ENCODE peak calls at places on chromosomes 6 and 20, in four cellular contexts. U is IMR-90, E is K562, P is GM12878. X is an unnamed sample.

GRCh38 chr6:17417817-17418216 is 24.4 kb downstream of the CAP2 start:
- DNase-seq in U (peak), E (no peak), P (no peak), X (peak)

GRCh38 chr20:5570442-5570841 is 179.8 kb upstream of the SHLD1 start:
- DNase-seq in U (no peak), E (no peak), P (no peak), X (no peak)

GRCh38 chr6:33073431-33073871 is at the start of gene HLA-DPA1:
- DNase-seq in U (peak), E (peak), P (peak), X (peak)

GRCh38 chr20:38113401-38114325 is 51.4 kb downstream of the TGM2 start:
- DNase-seq in U (no peak), E (peak), P (no peak), X (peak)

GRCh38 chr6:125201961-125202729 is 48.6 kb downstream of the TPD52L1 start:
- DNase-seq in U (peak), E (peak), P (no peak), X (peak)

GRCh38 chr6:46655803-46656202 is 3.0 kb downstream of the SLC25A27 start:
- DNase-seq in U (no peak), E (peak), P (no peak), X (peak)

GRCh38 chr6:159168536-159169192 is 536 bp upstream of the FNDC1 start:
- DNase-seq in U (peak), E (peak), P (no peak), X (peak)

GRCh38 chr6:40563111-40563510 is 24.1 kb downstream of the LRFN2 start:
- DNase-seq in U (no peak), E (no peak), P (no peak), X (no peak)

GRCh38 chr20:2130062-2130591 is 28.5 kb downstream of the STK35 start:
- DNase-seq in U (no peak), E (peak), P (no peak), X (no peak)

GRCh38 chr6:28252507-28252975 is 472 bp upstream of the ZKSCAN4 start:
- DNase-seq in U (no peak), E (peak), P (no peak), X (no peak)

GRCh38 chr20:44728835-44729342 is 13.7 kb downstream of the CCN5 start:
- DNase-seq in U (peak), E (no peak), P (no peak), X (peak)

GRCh38 chr20:62367136-62367482 is at the start of gene LAMA5:
- DNase-seq in U (no peak), E (peak), P (no peak), X (no peak)

GRCh38 chr20:58384821-58385220 is 4.2 kb upstream of the VAPB start:
- DNase-seq in U (no peak), E (no peak), P (no peak), X (no peak)

GRCh38 chr6:151647871-151648639 is 154.2 kb downstream of the CCDC170 start:
- DNase-seq in U (no peak), E (peak), P (no peak), X (no peak)

GRCh38 chr6:83096791-83097190 is 29.3 kb downstream of the DOP1A start:
- DNase-seq in U (peak), E (no peak), P (no peak), X (no peak)

GRCh38 chr6:33817520-33817919 is 13.7 kb upstream of the MLN start:
- DNase-seq in U (no peak), E (no peak), P (no peak), X (no peak)

GRCh38 chr6:107110200-107110599 is 5.1 kb downstream of the BEND3 start:
- DNase-seq in U (no peak), E (peak), P (no peak), X (no peak)

GRCh38 chr6:119134752-119135151 is 56.3 kb upstream of the FAM184A start:
- DNase-seq in U (no peak), E (no peak), P (no peak), X (no peak)

GRCh38 chr20:53413188-53413631 is 180.4 kb downstream of the ZNF217 start:
- DNase-seq in U (no peak), E (peak), P (peak), X (peak)

GRCh38 chr20:50745634-50746137 is 14.3 kb downstream of the PARD6B start:
- DNase-seq in U (no peak), E (no peak), P (no peak), X (no peak)

GRCh38 chr6:20599302-20600051 is 65.2 kb downstream of the CDKAL1 start:
- DNase-seq in U (no peak), E (no peak), P (no peak), X (no peak)

GRCh38 chr20:5402903-5403531 is 86.3 kb upstream of the PROKR2 start:
- DNase-seq in U (peak), E (peak), P (no peak), X (peak)

GRCh38 chr6:154848580-154848979 is 115.4 kb downstream of the SCAF8 start:
- DNase-seq in U (peak), E (no peak), P (no peak), X (no peak)

GRCh38 chr6:11485261-11485660 is 52.3 kb upstream of the TMEM170B start:
- DNase-seq in U (no peak), E (no peak), P (no peak), X (no peak)

GRCh38 chr20:63955846-63956663 is at the start of gene UCKL1:
- DNase-seq in U (peak), E (peak), P (no peak), X (peak)

GRCh38 chr6:32718879-32719278 is 22.3 kb upstream of the HLA-DQA2 start:
- DNase-seq in U (no peak), E (no peak), P (no peak), X (no peak)

GRCh38 chr20:63483834-63484233 is 11.4 kb upstream of the KCNQ2 start:
- DNase-seq in U (no peak), E (no peak), P (no peak), X (no peak)

GRCh38 chr6:16837217-16837972 is 76.1 kb upstream of the ATXN1 start:
- DNase-seq in U (no peak), E (no peak), P (no peak), X (no peak)

GRCh38 chr6:170089937-170090335 is 200.9 kb downstream of the DLL1 start:
- DNase-seq in U (no peak), E (no peak), P (no peak), X (no peak)
- TF ChIP-seq CEBPB in U (no peak), E (no peak), P (no peak), X (no peak)

GRCh38 chr6:169641461-169642085 is 60.3 kb downstream of the WDR27 start:
- DNase-seq in U (no peak), E (no peak), P (no peak), X (no peak)

GRCh38 chr6:169638915-169639314 is 62.9 kb downstream of the WDR27 start:
- DNase-seq in U (no peak), E (no peak), P (no peak), X (no peak)

GRCh38 chr6:169640983-169641382 is 60.8 kb downstream of the WDR27 start:
- DNase-seq in U (no peak), E (no peak), P (no peak), X (no peak)

GRCh38 chr6:169639653-169640278 is 62.1 kb downstream of the WDR27 start:
- DNase-seq in U (no peak), E (no peak), P (no peak), X (no peak)

GRCh38 chr6:169640347-169640972 is 61.4 kb downstream of the WDR27 start:
- DNase-seq in U (peak), E (peak), P (no peak), X (no peak)
- TF ChIP-seq ELK1 in U (no peak), E (no peak), P (no peak), X (no peak)

GRCh38 chr6:37802810-37803209 is 16.7 kb upstream of the ZFAND3 start:
- DNase-seq in U (no peak), E (no peak), P (no peak), X (no peak)

GRCh38 chr6:37804676-37805075 is 14.9 kb upstream of the ZFAND3 start:
- DNase-seq in U (no peak), E (no peak), P (no peak), X (no peak)

GRCh38 chr6:37809144-37809543 is 10.4 kb upstream of the ZFAND3 start:
- DNase-seq in U (peak), E (no peak), P (no peak), X (no peak)

GRCh38 chr6:37806213-37806612 is 13.3 kb upstream of the ZFAND3 start:
- DNase-seq in U (no peak), E (no peak), P (no peak), X (no peak)

DNA sequence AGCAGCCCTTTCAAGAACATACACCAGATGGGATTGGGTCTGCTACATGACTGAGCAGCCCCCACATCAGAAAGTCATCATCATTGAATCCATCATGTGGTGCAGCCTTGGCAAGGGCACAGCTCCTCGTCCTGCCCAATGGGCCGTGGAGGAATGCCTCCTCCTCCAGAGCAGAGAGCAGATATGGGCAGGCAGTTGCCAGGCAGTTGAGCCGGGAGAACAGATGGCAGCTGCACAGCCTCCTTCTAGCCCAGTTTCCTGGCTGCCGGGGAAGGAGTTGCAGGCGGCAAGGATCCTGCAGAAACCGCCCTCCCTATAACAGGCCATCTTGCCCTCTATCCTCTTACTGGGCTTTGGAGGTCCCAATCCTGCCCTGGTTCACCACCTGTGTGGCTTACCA is 11.9 kb upstream of the ZFAND3 start:
- DNase-seq in U (no peak), E (no peak), P (no peak), X (no peak)
- TF ChIP-seq CEBPB in U (no peak), E (no peak), P (no peak), X (no peak)

GRCh38 chr6:36268478-36269248 is 1.2 kb upstream of the PNPLA1 start:
- DNase-seq in U (peak), E (no peak), P (no peak), X (no peak)
- TF ChIP-seq ELK1 in U (no peak), E (no peak), P (no peak), X (no peak)

DNA sequence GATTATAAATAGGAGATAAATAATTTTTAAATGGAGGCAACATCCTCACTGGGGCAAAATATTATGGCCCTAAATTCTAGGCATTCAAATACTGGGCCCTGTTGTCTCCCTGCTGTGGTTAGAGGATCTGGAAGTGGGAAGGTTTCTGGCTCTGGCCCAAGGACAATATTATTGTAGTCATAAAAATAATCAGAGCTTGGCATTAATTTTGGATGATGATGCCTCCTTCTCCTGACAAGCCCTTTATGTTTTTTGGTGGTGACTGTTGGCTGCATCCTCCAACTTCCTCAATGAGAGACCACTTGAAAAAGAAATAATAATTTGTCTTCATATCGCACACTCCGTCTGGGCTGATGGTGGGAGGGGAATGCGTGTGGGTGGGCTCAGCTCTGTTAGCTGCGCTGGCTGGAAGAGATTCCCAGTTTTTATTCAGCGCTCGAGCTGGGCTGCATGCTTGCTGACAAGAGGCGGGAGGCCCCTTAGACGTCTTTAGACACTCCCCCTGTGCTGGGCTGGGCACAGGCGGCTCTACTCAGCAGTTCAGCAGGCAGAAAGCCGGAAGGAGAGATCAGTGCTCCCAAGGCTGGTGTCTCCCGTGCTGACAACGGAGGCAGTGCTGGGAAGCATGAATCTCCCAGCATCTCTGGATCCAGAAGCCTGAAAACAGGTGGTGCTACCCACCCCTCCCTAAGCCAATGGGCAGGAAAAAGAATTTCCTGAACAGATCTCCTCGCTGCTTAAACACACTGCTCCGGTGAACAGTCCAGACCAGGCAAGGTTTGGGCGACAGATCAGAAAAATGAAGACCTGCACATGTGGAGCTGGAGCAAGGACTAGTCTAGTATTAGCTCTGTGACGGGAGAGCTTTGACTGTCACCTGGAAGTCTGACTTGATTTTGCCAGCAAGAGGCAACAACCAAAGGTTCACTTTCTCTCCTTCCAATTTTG is 97.7 kb downstream of the SYCP2 start:
- DNase-seq in U (peak), E (no peak), P (no peak), X (no peak)
- TF ChIP-seq CEBPB in U (no peak), E (no peak), P (no peak), X (no peak)